ENCODE peak calls at places on chromosomes 3 and 15, in six cellular contexts. One of them, this sample, is unnamed.

GRCh38 chr3:102165367-102165766 is 269.4 kb upstream of the ZPLD1 start:
- DNase-seq in aorta: no peak
- DNase-seq in breast epithelium: no peak
- DNase-seq in CD8-positive, alpha-beta T cell: no peak
- DNase-seq in sigmoid colon: no peak
- DNase-seq in ovary: no peak
- DNase-seq in this sample: no peak

GRCh38 chr3:127762077-127762786 is 60.1 kb downstream of the MGLL start:
- DNase-seq in CD8-positive, alpha-beta T cell: no peak
- DNase-seq in breast epithelium: no peak
- DNase-seq in aorta: peak; percentile 78
- DNase-seq in sigmoid colon: peak; percentile 81
- DNase-seq in ovary: no peak
- DNase-seq in this sample: no peak

GRCh38 chr3:44048949-44049348 is 192.7 kb upstream of the TOPAZ1 start:
- DNase-seq in ovary: no peak
- DNase-seq in CD8-positive, alpha-beta T cell: no peak
- DNase-seq in aorta: no peak
- DNase-seq in breast epithelium: no peak
- DNase-seq in sigmoid colon: no peak
- DNase-seq in this sample: no peak

GRCh38 chr3:122415104-122415744 is 638 bp downstream of the WDR5B start:
- DNase-seq in breast epithelium: no peak
- DNase-seq in ovary: no peak
- DNase-seq in sigmoid colon: peak; percentile 72
- DNase-seq in aorta: no peak
- DNase-seq in CD8-positive, alpha-beta T cell: peak; percentile 6
- DNase-seq in this sample: no peak

GRCh38 chr3:188635258-188636038 is 481.5 kb downstream of the LPP start:
- DNase-seq in breast epithelium: no peak
- DNase-seq in sigmoid colon: no peak
- DNase-seq in CD8-positive, alpha-beta T cell: no peak
- DNase-seq in aorta: no peak
- DNase-seq in ovary: no peak
- DNase-seq in this sample: no peak

GRCh38 chr15:58526647-58527192 is 94.9 kb downstream of the LIPC start:
- DNase-seq in ovary: no peak
- DNase-seq in breast epithelium: no peak
- DNase-seq in CD8-positive, alpha-beta T cell: no peak
- DNase-seq in aorta: no peak
- DNase-seq in sigmoid colon: no peak
- DNase-seq in this sample: no peak

GRCh38 chr3:24151595-24151994 is 206.5 kb downstream of the NR1D2 start:
- DNase-seq in CD8-positive, alpha-beta T cell: no peak
- DNase-seq in ovary: no peak
- DNase-seq in sigmoid colon: no peak
- DNase-seq in aorta: no peak
- DNase-seq in breast epithelium: no peak
- DNase-seq in this sample: no peak

GRCh38 chr3:129597087-129597791 is 9.2 kb downstream of the PLXND1 start:
- DNase-seq in aorta: no peak
- DNase-seq in ovary: no peak
- DNase-seq in breast epithelium: no peak
- DNase-seq in CD8-positive, alpha-beta T cell: no peak
- DNase-seq in sigmoid colon: no peak
- DNase-seq in this sample: no peak

GRCh38 chr15:98150084-98150483 is 189.6 kb downstream of the ARRDC4 start:
- DNase-seq in ovary: no peak
- DNase-seq in breast epithelium: no peak
- DNase-seq in aorta: no peak
- DNase-seq in CD8-positive, alpha-beta T cell: no peak
- DNase-seq in sigmoid colon: no peak
- DNase-seq in this sample: no peak

GRCh38 chr15:75656331-75656730 is 8.6 kb downstream of the SNX33 start:
- DNase-seq in breast epithelium: no peak
- DNase-seq in sigmoid colon: no peak
- DNase-seq in ovary: no peak
- DNase-seq in CD8-positive, alpha-beta T cell: no peak
- DNase-seq in aorta: no peak
- DNase-seq in this sample: no peak

GRCh38 chr15:94582368-94582767 is 351.0 kb downstream of the MCTP2 start:
- DNase-seq in ovary: no peak
- DNase-seq in CD8-positive, alpha-beta T cell: peak; percentile 4
- DNase-seq in sigmoid colon: peak; percentile 70
- DNase-seq in aorta: no peak
- DNase-seq in breast epithelium: no peak
- DNase-seq in this sample: no peak

GRCh38 chr15:59353994-59354951 is 18.4 kb downstream of the MYO1E start:
- DNase-seq in ovary: no peak
- DNase-seq in CD8-positive, alpha-beta T cell: no peak
- DNase-seq in sigmoid colon: no peak
- DNase-seq in aorta: no peak
- DNase-seq in breast epithelium: no peak
- DNase-seq in this sample: no peak

GRCh38 chr3:152160350-152161011 is 108.2 kb upstream of the MBNL1 start:
- DNase-seq in aorta: no peak
- DNase-seq in CD8-positive, alpha-beta T cell: no peak
- DNase-seq in breast epithelium: no peak
- DNase-seq in sigmoid colon: no peak
- DNase-seq in ovary: no peak
- DNase-seq in this sample: no peak

GRCh38 chr15:40776537-40777141 is 6.9 kb downstream of the C15orf62 start:
- DNase-seq in aorta: peak; percentile 68
- DNase-seq in ovary: no peak
- DNase-seq in sigmoid colon: no peak
- DNase-seq in breast epithelium: peak; percentile 86
- DNase-seq in CD8-positive, alpha-beta T cell: no peak
- DNase-seq in this sample: no peak

GRCh38 chr15:72790302-72790955 is 6.9 kb upstream of the ADPGK start:
- DNase-seq in breast epithelium: no peak
- DNase-seq in sigmoid colon: no peak
- DNase-seq in ovary: no peak
- DNase-seq in CD8-positive, alpha-beta T cell: no peak
- DNase-seq in aorta: no peak
- DNase-seq in this sample: no peak

GRCh38 chr3:31958721-31959152 is 22.3 kb downstream of the OSBPL10 start:
- DNase-seq in breast epithelium: no peak
- DNase-seq in ovary: no peak
- DNase-seq in aorta: no peak
- DNase-seq in sigmoid colon: no peak
- DNase-seq in CD8-positive, alpha-beta T cell: no peak
- DNase-seq in this sample: no peak

GRCh38 chr15:34610388-34610787 is 26.9 kb upstream of the GOLGA8B start:
- DNase-seq in breast epithelium: no peak
- DNase-seq in CD8-positive, alpha-beta T cell: no peak
- DNase-seq in aorta: no peak
- DNase-seq in sigmoid colon: no peak
- DNase-seq in ovary: no peak
- DNase-seq in this sample: no peak

GRCh38 chr15:85974348-85974705 is 105.3 kb upstream of the AGBL1 start:
- DNase-seq in sigmoid colon: no peak
- DNase-seq in ovary: no peak
- DNase-seq in CD8-positive, alpha-beta T cell: no peak
- DNase-seq in breast epithelium: no peak
- DNase-seq in aorta: no peak
- DNase-seq in this sample: no peak

GRCh38 chr15:51754267-51754666 is 2.9 kb downstream of the TMOD2 start:
- DNase-seq in breast epithelium: no peak
- DNase-seq in sigmoid colon: no peak
- DNase-seq in aorta: no peak
- DNase-seq in ovary: no peak
- DNase-seq in CD8-positive, alpha-beta T cell: no peak
- DNase-seq in this sample: no peak

GRCh38 chr15:51750942-51751686 is at the start of gene TMOD2:
- DNase-seq in CD8-positive, alpha-beta T cell: peak; percentile 47
- DNase-seq in ovary: peak; percentile 54
- DNase-seq in aorta: peak; percentile 81
- DNase-seq in sigmoid colon: peak; percentile 72
- DNase-seq in breast epithelium: peak; percentile 58
- DNase-seq in this sample: no peak

GRCh38 chr15:51752918-51753317 is 1.5 kb downstream of the TMOD2 start:
- DNase-seq in breast epithelium: no peak
- DNase-seq in ovary: no peak
- DNase-seq in aorta: no peak
- DNase-seq in sigmoid colon: no peak
- DNase-seq in CD8-positive, alpha-beta T cell: no peak
- DNase-seq in this sample: no peak

GRCh38 chr15:51750186-51750585 is 1.2 kb upstream of the TMOD2 start:
- DNase-seq in CD8-positive, alpha-beta T cell: no peak
- DNase-seq in sigmoid colon: no peak
- DNase-seq in aorta: no peak
- DNase-seq in breast epithelium: no peak
- DNase-seq in ovary: no peak
- DNase-seq in this sample: no peak

DNA sequence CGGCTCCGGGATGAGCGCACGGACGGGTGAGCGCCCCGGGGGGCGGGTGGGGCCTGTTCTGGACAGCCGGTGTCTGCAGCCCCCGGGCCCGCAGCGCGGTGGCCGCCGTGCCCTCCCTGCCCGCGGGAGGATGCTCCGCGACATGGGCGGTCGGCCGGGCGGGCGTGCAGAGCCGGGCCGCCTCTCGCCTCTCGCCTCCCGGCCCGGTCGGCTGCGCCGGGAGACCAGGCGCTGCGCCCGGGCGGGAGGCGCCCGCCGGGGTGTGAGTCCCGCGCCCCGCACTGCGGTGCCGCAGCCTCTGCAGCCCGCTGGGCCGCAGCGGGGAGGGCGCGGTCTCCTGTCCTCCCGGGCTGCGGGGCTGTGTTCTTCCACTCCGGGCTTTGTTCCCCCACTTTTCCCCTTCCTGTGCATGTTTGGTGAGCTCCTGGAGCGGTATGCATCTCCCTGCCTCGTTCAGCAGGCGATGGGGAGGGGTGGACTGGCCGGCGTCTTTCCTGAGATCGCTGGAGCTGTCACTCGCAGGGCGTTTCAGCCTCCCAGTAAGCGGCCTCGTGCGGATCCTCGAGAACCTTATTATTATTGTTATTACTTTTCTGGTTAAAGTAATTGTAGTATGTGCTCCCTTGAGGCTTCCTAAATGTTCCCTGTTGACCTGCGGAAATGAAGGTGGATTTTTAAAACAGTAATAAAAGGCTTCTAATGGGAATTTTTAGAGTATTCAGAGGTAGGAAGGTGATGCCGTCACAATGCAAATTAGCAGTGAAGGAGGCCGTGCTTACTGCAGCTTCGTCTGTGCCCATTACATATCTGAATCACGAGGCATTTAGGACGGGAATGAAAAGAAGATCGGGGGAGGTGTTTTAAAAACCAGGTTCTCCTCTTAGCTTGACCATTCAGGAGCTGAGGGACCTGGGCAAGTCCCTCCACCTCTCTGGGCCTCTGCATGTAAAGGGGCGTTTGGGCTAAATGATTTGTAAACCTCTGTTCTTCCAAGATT is 588 bp downstream of the TMOD2 start:
- DNase-seq in aorta: peak; percentile 78
- DNase-seq in sigmoid colon: peak; percentile 71
- DNase-seq in breast epithelium: no peak
- DNase-seq in CD8-positive, alpha-beta T cell: no peak
- DNase-seq in ovary: no peak
- DNase-seq in this sample: no peak
- H3K27me3 ChIP-seq in aorta: no peaks in the 10 kb centered on the region
- H3K27me3 ChIP-seq in sigmoid colon: no peaks in the 10 kb centered on the region
- H3K27me3 ChIP-seq in breast epithelium: no peaks in the 10 kb centered on the region
- H3K27me3 ChIP-seq in CD8-positive, alpha-beta T cell: no peaks in the 10 kb centered on the region
- H3K27me3 ChIP-seq in ovary: no peaks in the 10 kb centered on the region
- H3K27me3 ChIP-seq in this sample: no peaks in the 10 kb centered on the region

DNA sequence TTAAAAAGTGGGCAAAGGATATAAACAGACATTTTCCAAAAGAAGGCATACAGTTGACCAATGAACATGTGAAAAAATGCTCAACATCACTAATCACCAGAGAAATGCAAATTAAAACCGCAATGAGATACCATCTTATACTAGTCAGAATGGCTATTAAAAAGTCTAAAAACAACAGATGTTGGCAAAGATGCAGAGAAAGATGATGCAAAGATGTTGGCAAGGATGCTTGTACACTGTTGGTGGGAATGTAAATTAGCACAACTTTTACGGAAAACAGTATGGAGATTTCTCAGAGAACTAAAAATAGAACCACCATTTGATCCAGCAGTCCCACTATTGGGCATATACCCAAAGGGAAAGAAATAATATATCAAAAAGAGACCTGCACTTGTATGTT is 53.5 kb downstream of the TLNRD1 start:
- DNase-seq in sigmoid colon: no peak
- DNase-seq in ovary: no peak
- DNase-seq in CD8-positive, alpha-beta T cell: no peak
- DNase-seq in aorta: no peak
- DNase-seq in breast epithelium: no peak
- DNase-seq in this sample: no peak
- H3K4me3 ChIP-seq in sigmoid colon: no peak overlapping the region
- H3K4me3 ChIP-seq in ovary: no peak overlapping the region
- H3K4me3 ChIP-seq in CD8-positive, alpha-beta T cell: no peak overlapping the region
- H3K4me3 ChIP-seq in aorta: no peak overlapping the region
- H3K4me3 ChIP-seq in breast epithelium: no peak overlapping the region
- H3K4me3 ChIP-seq in this sample: no peak overlapping the region

DNA sequence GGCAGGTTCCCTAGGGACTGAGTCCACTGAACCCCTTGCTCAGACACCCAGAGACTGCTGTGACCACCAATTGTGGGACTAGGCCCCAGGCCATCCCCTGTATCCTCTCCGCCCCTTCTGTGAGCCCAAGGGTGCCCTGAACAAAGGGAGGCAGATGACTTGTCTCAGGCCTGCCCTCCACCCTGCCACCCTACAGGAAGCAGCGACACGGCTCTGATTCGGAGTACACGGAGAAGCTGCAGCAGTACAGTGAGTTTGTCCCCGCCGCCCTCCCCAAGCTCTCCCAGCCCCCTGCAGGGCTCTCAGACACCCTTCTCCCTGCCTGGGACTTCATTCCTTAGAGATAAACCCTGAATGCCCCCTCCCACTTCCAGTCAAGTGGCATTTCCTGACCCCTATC is 16.6 kb downstream of the EPHB3 start:
- DNase-seq in breast epithelium: no peak
- DNase-seq in ovary: no peak
- DNase-seq in CD8-positive, alpha-beta T cell: no peak
- DNase-seq in sigmoid colon: no peak
- DNase-seq in aorta: no peak
- DNase-seq in this sample: no peak
- H3K27me3 ChIP-seq in breast epithelium: no peaks in the 10 kb centered on the region
- H3K27me3 ChIP-seq in ovary: no peaks in the 10 kb centered on the region
- H3K27me3 ChIP-seq in CD8-positive, alpha-beta T cell: peaks cover 5% of the 10 kb centered on the region
- H3K27me3 ChIP-seq in sigmoid colon: no peaks in the 10 kb centered on the region
- H3K27me3 ChIP-seq in aorta: no peaks in the 10 kb centered on the region
- H3K27me3 ChIP-seq in this sample: no peaks in the 10 kb centered on the region

GRCh38 chr3:160758929-160759577 is 3.0 kb downstream of the PPM1L start:
- DNase-seq in CD8-positive, alpha-beta T cell: no peak
- DNase-seq in breast epithelium: no peak
- DNase-seq in aorta: no peak
- DNase-seq in ovary: no peak
- DNase-seq in sigmoid colon: no peak
- DNase-seq in this sample: no peak

GRCh38 chr3:160757624-160758106 is 1.6 kb downstream of the PPM1L start:
- DNase-seq in ovary: no peak
- DNase-seq in CD8-positive, alpha-beta T cell: no peak
- DNase-seq in sigmoid colon: no peak
- DNase-seq in aorta: no peak
- DNase-seq in breast epithelium: no peak
- DNase-seq in this sample: no peak

GRCh38 chr3:160755776-160756304 is at the start of gene PPM1L:
- DNase-seq in ovary: peak; percentile 51
- DNase-seq in sigmoid colon: peak; percentile 80
- DNase-seq in CD8-positive, alpha-beta T cell: peak; percentile 41
- DNase-seq in breast epithelium: peak; percentile 52
- DNase-seq in aorta: peak; percentile 88
- DNase-seq in this sample: peak; percentile 68

GRCh38 chr3:160754855-160755747 is 930 bp upstream of the PPM1L start:
- DNase-seq in CD8-positive, alpha-beta T cell: peak; percentile 82
- DNase-seq in breast epithelium: peak; percentile 87
- DNase-seq in aorta: peak; percentile 97
- DNase-seq in ovary: peak; percentile 92
- DNase-seq in sigmoid colon: peak; percentile 97
- DNase-seq in this sample: peak; percentile 95

GRCh38 chr3:160756907-160757623 is 1.0 kb downstream of the PPM1L start:
- DNase-seq in aorta: peak; percentile 71
- DNase-seq in CD8-positive, alpha-beta T cell: peak; percentile 2
- DNase-seq in sigmoid colon: peak; percentile 65
- DNase-seq in ovary: peak; percentile 19
- DNase-seq in breast epithelium: no peak
- DNase-seq in this sample: peak; percentile 61
- H3K4me3 ChIP-seq in aorta: peak overlapping the region; percentile 93
- H3K4me3 ChIP-seq in CD8-positive, alpha-beta T cell: peak overlapping the region; percentile 79
- H3K4me3 ChIP-seq in sigmoid colon: peak overlapping the region; percentile 89
- H3K4me3 ChIP-seq in ovary: peak overlapping the region; percentile 59
- H3K4me3 ChIP-seq in breast epithelium: peak overlapping the region; percentile 97
- H3K4me3 ChIP-seq in this sample: peak overlapping the region; percentile 72

This sample was measured in right atrium auricular region.